ENCODE peak calls at places on chromosome 11, in four cellular contexts. K is activated CD8-positive, alpha-beta memory T cell treated with anti-CD3 and anti-CD28 coated beads for 1 hour; Q is sciatic nerve; H is skeletal muscle cell. F is an unnamed sample.

GRCh38 chr11:19995131-19995530 is 165.1 kb downstream of the DBX1 start:
- DNase-seq in K (no peak), Q (no peak), H (peak), F (no peak)

GRCh38 chr11:20388096-20389055 is 860 bp downstream of the PRMT3 start:
- DNase-seq in K (no peak), Q (no peak), H (no peak), F (no peak)

GRCh38 chr11:122697636-122698167 is 42.2 kb downstream of the UBASH3B start:
- DNase-seq in K (no peak), Q (no peak), H (peak), F (no peak)

GRCh38 chr11:72812968-72813739 is 1.1 kb upstream of the ATG16L2 start:
- DNase-seq in K (peak), Q (peak), H (no peak), F (no peak)

GRCh38 chr11:91404344-91404743 is 820.3 kb upstream of the FAT3 start:
- DNase-seq in K (no peak), Q (no peak), H (no peak), F (no peak)

GRCh38 chr11:13942908-13943505 is 19.5 kb upstream of the SPON1 start:
- DNase-seq in K (no peak), Q (no peak), H (no peak), F (no peak)

GRCh38 chr11:1437500-1437899 is 47.8 kb downstream of the BRSK2 start:
- DNase-seq in K (no peak), Q (no peak), H (no peak), F (no peak)

GRCh38 chr11:124799384-124800225 is 601 bp downstream of the MSANTD2 start:
- DNase-seq in K (no peak), Q (peak), H (no peak), F (peak)

GRCh38 chr11:75815345-75815983 is 454 bp downstream of the UVRAG start:
- DNase-seq in K (peak), Q (peak), H (no peak), F (no peak)

GRCh38 chr11:9206496-9206895 is 58.7 kb downstream of the DENND5A start:
- DNase-seq in K (no peak), Q (no peak), H (no peak), F (no peak)

GRCh38 chr11:112364962-112365481 is 104.4 kb upstream of the PLET1 start:
- DNase-seq in K (no peak), Q (no peak), H (peak), F (no peak)

GRCh38 chr11:27124514-27125264 is 84.1 kb downstream of the BBOX1 start:
- DNase-seq in K (no peak), Q (no peak), H (no peak), F (no peak)

GRCh38 chr11:10326080-10326964 is 21.4 kb downstream of the ADM start:
- DNase-seq in K (no peak), Q (no peak), H (no peak), F (peak)

GRCh38 chr11:69703711-69704507 is at the start of gene FGF19:
- DNase-seq in K (no peak), Q (no peak), H (no peak), F (no peak)

GRCh38 chr11:14203392-14203791 is 155.6 kb downstream of the RRAS2 start:
- DNase-seq in K (no peak), Q (no peak), H (no peak), F (peak)

GRCh38 chr11:47468598-47469214 is 19.8 kb upstream of the RAPSN start:
- DNase-seq in K (no peak), Q (peak), H (no peak), F (no peak)

GRCh38 chr11:36150986-36151385 is 138.2 kb downstream of the COMMD9 start:
- DNase-seq in K (no peak), Q (no peak), H (no peak), F (no peak)

GRCh38 chr11:128595775-128596174 is 8.4 kb upstream of the ETS1 start:
- DNase-seq in K (no peak), Q (no peak), H (no peak), F (no peak)

GRCh38 chr11:1346669-1347390 is 37.4 kb upstream of the TOLLIP start:
- DNase-seq in K (no peak), Q (peak), H (no peak), F (no peak)

GRCh38 chr11:898540-899190 is 11.9 kb downstream of the CHID1 start:
- DNase-seq in K (no peak), Q (no peak), H (no peak), F (no peak)

GRCh38 chr11:123473941-123474668 is 44.0 kb downstream of the GRAMD1B start:
- DNase-seq in K (no peak), Q (no peak), H (peak), F (no peak)

F was measured in left lobe of liver.